ENCODE peak calls at places on chromosomes 3 and 15, in five cellular contexts. W is hippocampal formation, J is HTR-8/SVneo, X is EL, G is SHP77. V is an unnamed sample.

GRCh38 chr3:194204793-194205065 is 68.8 kb downstream of the HES1 start:
- DNase-seq in J (no peak), X (no peak), G (no peak), W (no peak), V (no peak)

GRCh38 chr3:73365756-73366397 is 258.9 kb downstream of the PDZRN3 start:
- DNase-seq in X (peak), G (no peak), W (peak), J (no peak), V (peak)

GRCh38 chr3:17765819-17766472 is 23.5 kb upstream of the TBC1D5 start:
- DNase-seq in W (no peak), J (no peak), X (no peak), G (no peak), V (no peak)

GRCh38 chr3:67804545-67804944 is 150.1 kb upstream of the SUCLG2 start:
- DNase-seq in W (no peak), J (no peak), G (no peak), X (peak), V (no peak)

GRCh38 chr3:179546814-179547241 is 15.9 kb upstream of the ACTL6A start:
- DNase-seq in W (no peak), J (no peak), G (no peak), X (no peak), V (no peak)

GRCh38 chr3:98012974-98013373 is 22.1 kb downstream of the GABRR3 start:
- DNase-seq in W (no peak), J (no peak), X (no peak), G (no peak), V (no peak)

GRCh38 chr3:171781711-171782127 is 28.6 kb downstream of the PLD1 start:
- DNase-seq in X (no peak), J (no peak), G (no peak), W (peak), V (peak)

GRCh38 chr3:23648965-23649328 is 156.8 kb upstream of the UBE2E1 start:
- DNase-seq in X (no peak), W (no peak), J (no peak), G (no peak), V (no peak)

GRCh38 chr3:184785856-184786255 is 26.1 kb upstream of the VPS8 start:
- DNase-seq in W (no peak), J (no peak), G (no peak), X (no peak), V (no peak)

GRCh38 chr15:77584201-77584600 is 48.5 kb downstream of the LINGO1 start:
- DNase-seq in X (no peak), J (no peak), W (no peak), G (peak), V (no peak)

GRCh38 chr15:28881170-28881569 is 4.6 kb upstream of the APBA2 start:
- DNase-seq in G (no peak), X (peak), J (no peak), W (no peak), V (peak)

GRCh38 chr3:13148126-13148525 is 74.9 kb upstream of the IQSEC1 start:
- DNase-seq in W (no peak), G (no peak), J (no peak), X (no peak), V (no peak)